ENCODE peak calls at places on chromosome 19, in seven cellular contexts. H, P, G, T, F, E and K are unnamed samples.

GRCh38 chr19:43425567-43426392 is 11.1 kb downstream of the TEX101 start:
- DNase-seq in H (no peak), P (peak), G (no peak), T (no peak), F (no peak), E (no peak), K (no peak)

GRCh38 chr19:54418030-54418929 is 3.0 kb downstream of the TTYH1 start:
- DNase-seq in H (peak), P (no peak), G (peak), T (no peak), F (peak), E (no peak), K (no peak)

GRCh38 chr19:55319786-55320185 is 5.4 kb downstream of the TMEM150B start:
- DNase-seq in H (peak), P (no peak), G (peak), T (peak), F (no peak), E (no peak), K (no peak)

GRCh38 chr19:368624-369020 is 24.0 kb upstream of the MIER2 start:
- DNase-seq in H (no peak), P (no peak), G (no peak), T (no peak), F (no peak), E (no peak), K (no peak)

GRCh38 chr19:6963937-6964336 is 57.3 kb downstream of the MBD3L2B start:
- DNase-seq in H (peak), P (peak), G (peak), T (no peak), F (no peak), E (no peak), K (peak)

GRCh38 chr19:6577410-6578125 is 13.4 kb downstream of the CD70 start:
- DNase-seq in H (peak), P (no peak), G (no peak), T (peak), F (no peak), E (peak), K (no peak)

GRCh38 chr19:53112286-53112685 is 9.1 kb upstream of the ZNF160 start:
- DNase-seq in H (no peak), P (no peak), G (peak), T (no peak), F (no peak), E (no peak), K (no peak)

GRCh38 chr19:46303702-46304397 is 7.0 kb downstream of the HIF3A start:
- DNase-seq in H (peak), P (peak), G (peak), T (no peak), F (no peak), E (no peak), K (no peak)

GRCh38 chr19:56159009-56159501 is 16.8 kb upstream of the GALP start:
- DNase-seq in H (peak), P (no peak), G (no peak), T (no peak), F (no peak), E (no peak), K (no peak)

GRCh38 chr19:1840541-1841115 is 7.7 kb downstream of the REXO1 start:
- DNase-seq in H (peak), P (no peak), G (no peak), T (peak), F (peak), E (no peak), K (no peak)

GRCh38 chr19:1839658-1840540 is 8.4 kb downstream of the REXO1 start:
- DNase-seq in H (no peak), P (no peak), G (no peak), T (no peak), F (peak), E (no peak), K (no peak)

GRCh38 chr19:1836458-1837221 is 11.6 kb downstream of the REXO1 start:
- DNase-seq in H (peak), P (no peak), G (no peak), T (no peak), F (no peak), E (no peak), K (no peak)

GRCh38 chr19:1837625-1838105 is 10.6 kb downstream of the REXO1 start:
- DNase-seq in H (peak), P (no peak), G (peak), T (peak), F (peak), E (no peak), K (no peak)

GRCh38 chr19:1837222-1837565 is 11.1 kb downstream of the REXO1 start:
- DNase-seq in H (no peak), P (no peak), G (no peak), T (no peak), F (no peak), E (no peak), K (no peak)
- TF ChIP-seq POLR2AphosphoS5 in H (no peak), P (no peak), G (no peak), T (no peak), F (no peak), E (no peak), K (no peak)

GRCh38 chr19:13089857-13090507 is 12.7 kb downstream of the LYL1 start:
- DNase-seq in H (no peak), P (no peak), G (no peak), T (no peak), F (no peak), E (no peak), K (no peak)
- TF ChIP-seq EZH2 in H (no peak), P (no peak), G (no peak), T (no peak), F (no peak), E (no peak), K (no peak)

DNA sequence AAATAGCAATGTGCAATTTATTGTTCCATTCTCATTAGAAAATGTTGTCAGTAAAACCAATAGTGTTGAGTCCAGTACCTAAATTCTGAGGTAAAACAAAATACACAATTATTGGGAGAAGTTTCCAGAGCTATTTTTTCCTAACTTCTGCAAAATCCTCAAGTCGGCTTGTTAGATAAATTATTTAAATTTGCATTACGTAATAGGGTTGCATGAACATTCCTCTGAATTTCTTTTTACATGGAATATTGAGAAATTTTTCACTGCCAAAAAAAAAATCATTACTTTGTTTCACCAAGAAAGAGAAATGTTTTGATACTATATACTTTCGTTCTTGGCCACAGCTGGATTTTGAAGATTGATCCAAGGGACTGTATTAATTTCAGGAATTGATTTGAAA is 1.5 kb downstream of the ZNF507 start:
- DNase-seq in H (no peak), P (no peak), G (no peak), T (no peak), F (no peak), E (no peak), K (no peak)
- H3K9ac ChIP-seq in H (no peak), P (peak), G (no peak), T (peak), F (peak), E (peak), K (peak)

GRCh38 chr19:18280247-18281081 is 958 bp downstream of the JUND start:
- DNase-seq in H (peak), P (no peak), G (peak), T (peak), F (peak), E (no peak), K (no peak)

GRCh38 chr19:18282788-18283141 is 1.3 kb upstream of the JUND start:
- DNase-seq in H (no peak), P (no peak), G (no peak), T (no peak), F (peak), E (no peak), K (no peak)

GRCh38 chr19:18281082-18282020 is at the start of gene JUND:
- DNase-seq in H (peak), P (peak), G (peak), T (peak), F (peak), E (peak), K (no peak)

GRCh38 chr19:18283338-18283737 is 1.9 kb upstream of the JUND start:
- DNase-seq in H (no peak), P (no peak), G (no peak), T (no peak), F (no peak), E (no peak), K (no peak)

DNA sequence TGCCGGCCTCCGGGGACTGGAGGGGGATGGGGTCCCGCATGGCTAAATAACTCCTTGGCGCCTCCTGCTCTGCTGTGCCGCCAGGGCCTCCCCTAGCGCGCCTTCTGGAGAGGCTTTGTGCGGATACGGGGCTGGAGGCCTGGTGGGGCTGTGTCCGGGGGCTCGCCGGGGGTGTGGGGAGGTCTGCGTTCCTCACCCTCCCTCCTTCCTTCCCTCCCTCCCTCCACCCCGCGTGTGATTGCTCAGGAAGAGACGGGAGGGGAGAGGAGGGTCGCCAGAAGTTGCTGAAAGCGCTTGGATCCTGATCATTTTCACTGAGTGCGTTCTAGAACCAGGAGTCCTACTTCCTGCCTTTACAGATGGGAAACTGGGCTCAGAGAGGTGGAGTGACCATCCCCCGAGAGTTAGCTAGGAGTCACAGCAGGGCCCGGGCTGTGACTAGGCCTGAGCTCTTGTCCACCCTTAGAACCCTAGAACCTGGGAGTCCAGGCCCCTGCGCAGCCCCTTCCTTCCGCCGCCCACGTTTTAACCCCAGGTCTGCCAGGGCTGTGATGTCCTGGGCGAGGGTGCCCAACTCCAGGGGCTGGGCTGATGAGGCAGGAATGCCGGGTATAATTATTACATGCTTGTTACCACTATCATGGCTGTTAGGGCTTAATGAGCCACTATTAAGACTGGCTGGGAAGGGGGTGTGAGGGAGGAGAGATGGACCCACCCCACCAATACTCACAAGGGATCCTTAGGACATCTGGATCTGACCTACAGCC is 782 bp upstream of the JUND start:
- DNase-seq in H (no peak), P (no peak), G (no peak), T (peak), F (peak), E (no peak), K (no peak)
- TF ChIP-seq POLR2AphosphoS5 in H (peak), P (peak), G (peak), T (no peak), F (peak), E (peak), K (peak)

GRCh38 chr19:51020988-51021651 is 1.6 kb upstream of the KLK10 start:
- DNase-seq in H (peak), P (no peak), G (no peak), T (peak), F (peak), E (no peak), K (no peak)
- TF ChIP-seq EZH2 in H (no peak), P (no peak), G (no peak), T (no peak), F (no peak), E (no peak), K (no peak)

GRCh38 chr19:10878253-10878652 is 6.9 kb downstream of the CARM1 start:
- DNase-seq in H (no peak), P (no peak), G (no peak), T (no peak), F (no peak), E (no peak), K (no peak)
- H3K9ac ChIP-seq in H (peak), P (peak), G (no peak), T (no peak), F (peak), E (peak), K (no peak)